ENCODE peak calls at places on chromosomes 4 and X, in seven cellular contexts. T is heart right ventricle; O is activated naive CD4-positive, alpha-beta T cell treated with Interleukin-2 at 50 U/mL for 16 hours; J is hepatocyte; Q is colonic mucosa; L is AG08396; G is G401. H is an unnamed sample.

GRCh38 chrX:132022115-132022862 is 813 bp upstream of the STK26 start:
- DNase-seq in L (no peak), J (no peak), Q (peak), G (peak), T (no peak), O (peak), H (peak)

GRCh38 chr4:2436761-2437474 is 18.2 kb downstream of the CFAP99 start:
- DNase-seq in Q (no peak), O (no peak), G (no peak), J (no peak), L (no peak), T (no peak), H (no peak)

GRCh38 chr4:89312066-89312465 is 4.5 kb upstream of the GPRIN3 start:
- DNase-seq in G (peak), T (no peak), J (no peak), Q (no peak), O (no peak), L (no peak), H (no peak)

GRCh38 chr4:155974476-155974749 is 20.7 kb upstream of the CTSO start:
- DNase-seq in O (no peak), L (no peak), Q (no peak), G (no peak), T (no peak), J (no peak), H (no peak)

GRCh38 chr4:133866328-133866699 is 335.3 kb downstream of the PABPC4L start:
- DNase-seq in Q (no peak), T (no peak), O (no peak), L (no peak), G (no peak), J (no peak), H (no peak)

GRCh38 chrX:105696870-105697269 is 125.5 kb upstream of the NRK start:
- DNase-seq in Q (no peak), J (no peak), T (no peak), G (no peak), O (no peak), L (no peak), H (no peak)

GRCh38 chr4:88166608-88167007 is 8.2 kb upstream of the ABCG2 start:
- DNase-seq in J (no peak), G (no peak), Q (no peak), O (no peak), T (no peak), L (no peak), H (no peak)

GRCh38 chrX:6159468-6159867 is 69.2 kb downstream of the NLGN4X start:
- DNase-seq in Q (no peak), J (no peak), O (no peak), L (no peak), T (no peak), G (peak), H (no peak)

GRCh38 chr4:164169591-164169990 is 584.3 kb upstream of the SMIM31 start:
- DNase-seq in O (no peak), Q (no peak), T (no peak), G (no peak), J (no peak), L (no peak), H (no peak)

GRCh38 chrX:153725039-153725831 is 579 bp downstream of the ABCD1 start:
- DNase-seq in L (no peak), G (no peak), J (no peak), O (no peak), T (no peak), Q (no peak), H (no peak)

GRCh38 chr4:8675906-8676305 is 83.3 kb downstream of the CPZ start:
- DNase-seq in Q (no peak), G (no peak), O (no peak), L (no peak), T (no peak), J (no peak), H (no peak)

GRCh38 chr4:152536545-152537182 is 772 bp upstream of the FBXW7 start:
- DNase-seq in T (peak), G (no peak), O (no peak), L (peak), J (peak), Q (peak), H (peak)

GRCh38 chr4:125741825-125742452 is 427.2 kb downstream of the FAT4 start:
- DNase-seq in J (peak), G (no peak), O (no peak), Q (no peak), T (no peak), L (peak), H (no peak)

GRCh38 chrX:53312946-53313745 is 31.8 kb upstream of the IQSEC2 start:
- DNase-seq in O (peak), J (peak), L (peak), G (peak), T (peak), Q (peak), H (peak)

GRCh38 chrX:100994352-100995281 is 25.1 kb downstream of the ARL13A start:
- DNase-seq in O (peak), J (peak), Q (no peak), G (no peak), T (no peak), L (peak), H (no peak)

GRCh38 chr4:94484818-94485217 is 33.1 kb downstream of the PDLIM5 start:
- DNase-seq in Q (no peak), G (no peak), L (no peak), O (no peak), T (no peak), J (no peak), H (no peak)

GRCh38 chr4:77488882-77489281 is 116.7 kb upstream of the CXCL13 start:
- DNase-seq in O (no peak), J (no peak), Q (no peak), L (no peak), T (peak), G (peak), H (no peak)

GRCh38 chr4:184310881-184311709 is 93.4 kb upstream of the ENPP6 start:
- DNase-seq in T (peak), J (peak), L (no peak), G (no peak), O (no peak), Q (peak), H (no peak)

GRCh38 chr4:119025916-119026661 is 109.5 kb upstream of the MYOZ2 start:
- DNase-seq in J (peak), G (no peak), O (no peak), T (peak), Q (no peak), L (peak), H (no peak)

GRCh38 chr4:176794151-176794550 is 1.4 kb upstream of the VEGFC start:
- DNase-seq in L (peak), J (no peak), G (peak), T (no peak), Q (no peak), O (no peak), H (no peak)

GRCh38 chr4:38872620-38873019 is 5.0 kb downstream of the FAM114A1 start:
- DNase-seq in L (peak), T (no peak), G (no peak), Q (peak), J (peak), O (no peak), H (no peak)

GRCh38 chrX:1465261-1466231 is 12.8 kb upstream of the ASMTL start:
- DNase-seq in L (no peak), T (peak), G (no peak), J (no peak), Q (peak), O (peak), H (peak)

GRCh38 chr4:41257257-41257900 is 651 bp downstream of the UCHL1 start:
- DNase-seq in T (peak), O (peak), J (peak), Q (peak), L (peak), G (peak), H (no peak)

GRCh38 chrX:136689441-136689840 is 41.5 kb downstream of the CD40LG start:
- DNase-seq in G (no peak), J (no peak), L (no peak), T (no peak), Q (no peak), O (no peak), H (peak)

GRCh38 chr4:139600662-139601061 is 44.6 kb upstream of the SETD7 start:
- DNase-seq in J (no peak), O (no peak), T (no peak), G (no peak), Q (no peak), L (no peak), H (no peak)